ENCODE peak calls at places on chromosomes 11 and 22, in eight cellular contexts. L is HTR-8/SVneo, Q is NCI-H774, S is anterior cingulate cortex, H is ACHN, Z is heart left ventricle, V is progenitor cell of endocrine pancreas, C is left kidney. F is an unnamed sample.

GRCh38 chr22:50705219-50705691 is 32.6 kb downstream of the SHANK3 start:
- DNase-seq in L (no peak), Q (peak; percentile 55), S (peak; percentile 63), H (no peak), Z (peak; percentile 58), V (peak; percentile 70), C (peak; percentile 98), F (no peak)

GRCh38 chr11:120195601-120196289 is 15.1 kb upstream of the OAF start:
- DNase-seq in L (no peak), Q (no peak), S (no peak), H (no peak), Z (no peak), V (no peak), C (peak; percentile 87), F (no peak)

GRCh38 chr11:128575956-128576340 is 11.4 kb downstream of the ETS1 start:
- DNase-seq in L (no peak), Q (no peak), S (no peak), H (no peak), Z (peak; percentile 68), V (no peak), C (peak; percentile 84), F (no peak)

GRCh38 chr11:45671246-45672171 is 6.1 kb upstream of the CHST1 start:
- DNase-seq in L (no peak), Q (no peak), S (peak; percentile 40), H (no peak), Z (no peak), V (no peak), C (no peak), F (no peak)

GRCh38 chr22:23089633-23090032 is 19.3 kb downstream of the GNAZ start:
- DNase-seq in L (no peak), Q (no peak), S (no peak), H (no peak), Z (no peak), V (no peak), C (no peak), F (no peak)

GRCh38 chr22:32511776-32512175 is 37.2 kb downstream of the FBXO7 start:
- DNase-seq in L (no peak), Q (no peak), S (no peak), H (no peak), Z (no peak), V (no peak), C (no peak), F (no peak)

GRCh38 chr11:3213659-3214419 is 4.8 kb downstream of the MRGPRG start:
- DNase-seq in L (no peak), Q (no peak), S (no peak), H (no peak), Z (no peak), V (no peak), C (no peak), F (no peak)

GRCh38 chr22:23608583-23608982 is 23.5 kb downstream of the DRICH1 start:
- DNase-seq in L (peak; percentile 13), Q (no peak), S (no peak), H (no peak), Z (no peak), V (peak; percentile 43), C (peak; percentile 81), F (no peak)

GRCh38 chr11:34086554-34087278 is 18.7 kb upstream of the NAT10 start:
- DNase-seq in L (no peak), Q (no peak), S (no peak), H (no peak), Z (no peak), V (no peak), C (no peak), F (no peak)

GRCh38 chr11:876550-876949 is 33.9 kb downstream of the TSPAN4 start:
- DNase-seq in L (no peak), Q (no peak), S (peak; percentile 39), H (no peak), Z (peak; percentile 82), V (no peak), C (no peak), F (no peak)

GRCh38 chr11:122706689-122707088 is 51.2 kb downstream of the UBASH3B start:
- DNase-seq in L (peak; percentile 42), Q (no peak), S (no peak), H (peak; percentile 69), Z (no peak), V (no peak), C (no peak), F (peak; percentile 33)

GRCh38 chr11:28842716-28843115 is 734.5 kb downstream of the METTL15 start:
- DNase-seq in L (no peak), Q (no peak), S (no peak), H (no peak), Z (no peak), V (no peak), C (no peak), F (peak; percentile 6)

GRCh38 chr11:61021661-61022212 is 50.3 kb downstream of the CD6 start:
- DNase-seq in L (no peak), Q (peak; percentile 62), S (no peak), H (no peak), Z (no peak), V (no peak), C (peak; percentile 63), F (no peak)

GRCh38 chr11:121814962-121815361 is 301.1 kb downstream of the BLID start:
- DNase-seq in L (no peak), Q (no peak), S (no peak), H (no peak), Z (no peak), V (no peak), C (no peak), F (peak; percentile 85)

GRCh38 chr11:104549019-104549418 is 349.2 kb downstream of the CASP12 start:
- DNase-seq in L (no peak), Q (no peak), S (no peak), H (no peak), Z (no peak), V (no peak), C (no peak), F (no peak)

GRCh38 chr22:41052661-41053490 is 39.5 kb upstream of the EP300 start:
- DNase-seq in L (no peak), Q (no peak), S (no peak), H (no peak), Z (no peak), V (no peak), C (peak; percentile 74), F (peak; percentile 66)

GRCh38 chr11:72668645-72669347 is 5.4 kb downstream of the PDE2A start:
- DNase-seq in L (no peak), Q (no peak), S (peak; percentile 29), H (no peak), Z (no peak), V (no peak), C (peak; percentile 89), F (no peak)

GRCh38 chr22:22941831-22942510 is 54.4 kb downstream of the IGLL5 start:
- DNase-seq in L (no peak), Q (no peak), S (no peak), H (no peak), Z (no peak), V (no peak), C (no peak), F (no peak)

GRCh38 chr11:104198576-104198975 is 34.6 kb upstream of the PDGFD start:
- DNase-seq in L (no peak), Q (no peak), S (no peak), H (no peak), Z (no peak), V (no peak), C (no peak), F (no peak)

GRCh38 chr11:63882555-63883242 is 34.3 kb downstream of the RCOR2 start:
- DNase-seq in L (no peak), Q (no peak), S (no peak), H (no peak), Z (peak; percentile 45), V (no peak), C (peak; percentile 47), F (no peak)

GRCh38 chr11:17852246-17852645 is 117.7 kb downstream of the KCNC1 start:
- DNase-seq in L (no peak), Q (no peak), S (no peak), H (no peak), Z (no peak), V (no peak), C (no peak), F (no peak)

GRCh38 chr11:2304156-2305139 is 2.6 kb downstream of the TSPAN32 start:
- DNase-seq in L (no peak), Q (no peak), S (no peak), H (no peak), Z (no peak), V (no peak), C (no peak), F (no peak)

GRCh38 chr11:506950-507726 is at the start of gene RNH1:
- DNase-seq in L (peak; percentile 91), Q (peak; percentile 88), S (peak; percentile 98), H (peak; percentile 88), Z (peak; percentile 99), V (peak; percentile 98), C (peak; percentile 97), F (peak; percentile 89)

GRCh38 chr11:2531277-2531986 is 86.6 kb downstream of the KCNQ1 start:
- DNase-seq in L (peak; percentile 79), Q (peak; percentile 47), S (peak; percentile 67), H (peak; percentile 53), Z (peak; percentile 80), V (peak; percentile 85), C (peak; percentile 85), F (peak; percentile 12)

GRCh38 chr22:34105461-34106062 is 185.3 kb upstream of the LARGE1 start:
- DNase-seq in L (no peak), Q (peak; percentile 5), S (peak; percentile 32), H (peak; percentile 38), Z (peak; percentile 62), V (peak; percentile 59), C (peak; percentile 94), F (no peak)

GRCh38 chr11:46435679-46436078 is 44.1 kb upstream of the CHRM4 start:
- DNase-seq in L (no peak), Q (no peak), S (no peak), H (no peak), Z (no peak), V (no peak), C (no peak), F (no peak)

GRCh38 chr11:65116370-65117205 is 913 bp downstream of the ZNHIT2 start:
- DNase-seq in L (no peak), Q (peak; percentile 23), S (peak; percentile 46), H (peak; percentile 22), Z (peak; percentile 47), V (no peak), C (peak; percentile 49), F (peak; percentile 25)

F was measured in foreskin keratinocyte.